ENCODE peak calls at places on chromosomes 6 and 20, in seven cellular contexts. One of them, this sample, is unnamed.

GRCh38 chr6:52981215-52981910 is 13.7 kb downstream of the GSTA4 start:
- DNase-seq in AG09309: no peak
- DNase-seq in heart left ventricle: no peak
- DNase-seq in HepG2: no peak
- DNase-seq in HFFc6: no peak
- DNase-seq in HCT116: no peak
- DNase-seq in progenitor cell of endocrine pancreas: no peak
- DNase-seq in this sample: no peak

GRCh38 chr6:159691133-159691962 is 1.7 kb downstream of the SOD2 start:
- DNase-seq in progenitor cell of endocrine pancreas: no peak
- DNase-seq in heart left ventricle: no peak
- DNase-seq in AG09309: peak
- DNase-seq in HFFc6: peak
- DNase-seq in HepG2: peak
- DNase-seq in HCT116: peak
- DNase-seq in this sample: no peak

GRCh38 chr20:61895686-61896057 is 170.0 kb downstream of the TAF4 start:
- DNase-seq in HFFc6: no peak
- DNase-seq in AG09309: no peak
- DNase-seq in heart left ventricle: no peak
- DNase-seq in HepG2: no peak
- DNase-seq in progenitor cell of endocrine pancreas: no peak
- DNase-seq in HCT116: no peak
- DNase-seq in this sample: no peak

GRCh38 chr6:168370310-168370991 is 50.9 kb upstream of the DACT2 start:
- DNase-seq in progenitor cell of endocrine pancreas: peak
- DNase-seq in heart left ventricle: peak
- DNase-seq in HFFc6: no peak
- DNase-seq in HCT116: peak
- DNase-seq in AG09309: no peak
- DNase-seq in HepG2: peak
- DNase-seq in this sample: no peak

GRCh38 chr6:14381225-14381887 is 263.8 kb downstream of the CD83 start:
- DNase-seq in heart left ventricle: no peak
- DNase-seq in progenitor cell of endocrine pancreas: no peak
- DNase-seq in AG09309: no peak
- DNase-seq in HepG2: no peak
- DNase-seq in HCT116: no peak
- DNase-seq in HFFc6: no peak
- DNase-seq in this sample: no peak

GRCh38 chr20:41499961-41500725 is 118.0 kb downstream of the CHD6 start:
- DNase-seq in HFFc6: peak
- DNase-seq in HepG2: no peak
- DNase-seq in AG09309: peak
- DNase-seq in progenitor cell of endocrine pancreas: no peak
- DNase-seq in HCT116: no peak
- DNase-seq in heart left ventricle: no peak
- DNase-seq in this sample: no peak

GRCh38 chr6:26312501-26313390 is 52.3 kb upstream of the BTN3A2 start:
- DNase-seq in HCT116: peak
- DNase-seq in AG09309: peak
- DNase-seq in HepG2: peak
- DNase-seq in heart left ventricle: peak
- DNase-seq in progenitor cell of endocrine pancreas: peak
- DNase-seq in HFFc6: peak
- DNase-seq in this sample: no peak

GRCh38 chr6:112365952-112366351 is 18.8 kb downstream of the RFPL4B start:
- DNase-seq in HCT116: no peak
- DNase-seq in HFFc6: no peak
- DNase-seq in AG09309: no peak
- DNase-seq in progenitor cell of endocrine pancreas: no peak
- DNase-seq in HepG2: no peak
- DNase-seq in heart left ventricle: no peak
- DNase-seq in this sample: no peak

GRCh38 chr6:154996841-154997311 is 1.8 kb downstream of the TIAM2 start:
- DNase-seq in heart left ventricle: no peak
- DNase-seq in HepG2: no peak
- DNase-seq in HCT116: no peak
- DNase-seq in progenitor cell of endocrine pancreas: no peak
- DNase-seq in AG09309: no peak
- DNase-seq in HFFc6: no peak
- DNase-seq in this sample: no peak

GRCh38 chr6:126267621-126268020 is 72.3 kb upstream of the CENPW start:
- DNase-seq in HepG2: no peak
- DNase-seq in heart left ventricle: no peak
- DNase-seq in HFFc6: no peak
- DNase-seq in HCT116: no peak
- DNase-seq in progenitor cell of endocrine pancreas: no peak
- DNase-seq in AG09309: no peak
- DNase-seq in this sample: no peak

GRCh38 chr6:166010136-166010535 is 157.5 kb downstream of the TBXT start:
- DNase-seq in progenitor cell of endocrine pancreas: no peak
- DNase-seq in heart left ventricle: no peak
- DNase-seq in HFFc6: no peak
- DNase-seq in HepG2: no peak
- DNase-seq in HCT116: no peak
- DNase-seq in AG09309: no peak
- DNase-seq in this sample: no peak

GRCh38 chr6:166010585-166010984 is 157.1 kb downstream of the TBXT start:
- DNase-seq in HepG2: no peak
- DNase-seq in heart left ventricle: no peak
- DNase-seq in progenitor cell of endocrine pancreas: no peak
- DNase-seq in AG09309: no peak
- DNase-seq in HFFc6: no peak
- DNase-seq in HCT116: no peak
- DNase-seq in this sample: no peak

GRCh38 chr6:166009385-166010031 is 158.1 kb downstream of the TBXT start:
- DNase-seq in HFFc6: no peak
- DNase-seq in progenitor cell of endocrine pancreas: no peak
- DNase-seq in HCT116: no peak
- DNase-seq in HepG2: no peak
- DNase-seq in heart left ventricle: no peak
- DNase-seq in AG09309: no peak
- DNase-seq in this sample: no peak

GRCh38 chr6:166007349-166008263 is 160.0 kb downstream of the TBXT start:
- DNase-seq in HFFc6: no peak
- DNase-seq in HepG2: no peak
- DNase-seq in progenitor cell of endocrine pancreas: no peak
- DNase-seq in heart left ventricle: peak
- DNase-seq in AG09309: no peak
- DNase-seq in HCT116: no peak
- DNase-seq in this sample: no peak

DNA sequence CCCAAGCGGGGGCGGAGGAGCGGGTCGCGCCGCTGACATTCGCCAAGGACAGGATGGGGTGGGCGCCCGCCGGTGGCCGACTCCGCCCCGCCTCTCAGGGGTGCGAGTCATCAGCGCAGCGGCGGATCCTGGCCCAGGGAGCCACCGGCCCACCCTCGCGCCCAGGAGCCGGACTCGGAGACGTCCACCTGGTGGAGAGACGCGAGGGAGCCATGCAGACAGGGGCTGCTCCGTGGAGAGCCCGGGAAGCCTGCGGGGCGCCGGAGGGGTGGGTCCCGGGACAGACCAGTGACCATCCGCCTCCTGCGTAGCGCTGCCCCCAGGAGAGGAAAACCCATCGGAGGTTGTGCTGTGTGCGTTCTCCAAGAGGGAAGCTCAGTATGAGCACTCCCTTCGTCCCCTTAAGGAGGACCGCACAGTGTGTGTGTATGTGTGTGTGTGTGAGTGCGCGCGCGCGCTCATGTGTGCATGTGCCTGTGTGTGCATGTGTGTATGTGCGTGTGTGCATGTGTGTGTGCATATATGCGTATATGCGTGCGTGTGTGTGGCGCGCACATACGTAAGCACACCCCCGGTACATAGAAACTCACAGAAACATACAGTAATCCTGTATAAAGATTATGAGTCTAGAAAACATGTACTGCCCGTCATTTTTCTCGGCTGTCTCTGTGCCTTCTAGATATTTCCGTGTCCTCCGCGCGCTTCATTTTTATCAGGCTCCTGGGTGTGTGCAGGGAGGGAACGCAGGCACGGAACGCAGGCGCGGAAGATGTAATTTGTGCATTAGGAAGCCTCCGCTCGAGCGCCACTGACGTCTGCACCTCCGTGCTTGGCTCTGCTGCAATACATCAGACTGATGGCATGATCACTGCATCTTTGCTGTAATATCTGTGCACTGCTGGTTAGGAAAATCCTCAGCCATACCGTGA is 158.9 kb downstream of the TBXT start:
- DNase-seq in AG09309: no peak
- DNase-seq in heart left ventricle: no peak
- DNase-seq in HFFc6: no peak
- DNase-seq in HCT116: no peak
- DNase-seq in HepG2: no peak
- DNase-seq in progenitor cell of endocrine pancreas: peak
- DNase-seq in this sample: no peak
- TF ChIP-seq CTCF in AG09309: no peak
- TF ChIP-seq CTCF in heart left ventricle: no peak
- TF ChIP-seq CTCF in HFFc6: no peak
- TF ChIP-seq CTCF in HCT116: no peak
- TF ChIP-seq CTCF in HepG2: no peak
- TF ChIP-seq CTCF in progenitor cell of endocrine pancreas: peak
- TF ChIP-seq CTCF in this sample: no peak

GRCh38 chr6:11662323-11662722 is 116.3 kb downstream of the ADTRP start:
- DNase-seq in AG09309: no peak
- DNase-seq in HFFc6: no peak
- DNase-seq in progenitor cell of endocrine pancreas: no peak
- DNase-seq in heart left ventricle: no peak
- DNase-seq in HepG2: no peak
- DNase-seq in HCT116: no peak
- DNase-seq in this sample: no peak
- TF ChIP-seq CTCF in AG09309: no peak
- TF ChIP-seq CTCF in HFFc6: no peak
- TF ChIP-seq CTCF in progenitor cell of endocrine pancreas: no peak
- TF ChIP-seq CTCF in heart left ventricle: no peak
- TF ChIP-seq CTCF in HepG2: no peak
- TF ChIP-seq CTCF in HCT116: no peak
- TF ChIP-seq CTCF in this sample: no peak

GRCh38 chr20:32240220-32240619 is 32.5 kb downstream of the POFUT1 start:
- DNase-seq in progenitor cell of endocrine pancreas: peak
- DNase-seq in HepG2: no peak
- DNase-seq in AG09309: no peak
- DNase-seq in HFFc6: no peak
- DNase-seq in heart left ventricle: no peak
- DNase-seq in HCT116: no peak
- DNase-seq in this sample: no peak
- TF ChIP-seq CTCF in progenitor cell of endocrine pancreas: peak
- TF ChIP-seq CTCF in HepG2: peak
- TF ChIP-seq CTCF in AG09309: no peak
- TF ChIP-seq CTCF in HFFc6: peak
- TF ChIP-seq CTCF in heart left ventricle: no peak
- TF ChIP-seq CTCF in HCT116: no peak
- TF ChIP-seq CTCF in this sample: peak

GRCh38 chr6:151891524-151891923 is 84.0 kb downstream of the ESR1 start:
- DNase-seq in HepG2: no peak
- DNase-seq in heart left ventricle: no peak
- DNase-seq in HFFc6: no peak
- DNase-seq in HCT116: no peak
- DNase-seq in progenitor cell of endocrine pancreas: no peak
- DNase-seq in AG09309: no peak
- DNase-seq in this sample: no peak
- TF ChIP-seq CTCF in HepG2: no peak
- TF ChIP-seq CTCF in heart left ventricle: no peak
- TF ChIP-seq CTCF in HFFc6: no peak
- TF ChIP-seq CTCF in HCT116: no peak
- TF ChIP-seq CTCF in progenitor cell of endocrine pancreas: no peak
- TF ChIP-seq CTCF in AG09309: no peak
- TF ChIP-seq CTCF in this sample: no peak

GRCh38 chr6:163777379-163777686 is 362.8 kb downstream of the QKI start:
- DNase-seq in HepG2: no peak
- DNase-seq in HCT116: no peak
- DNase-seq in HFFc6: no peak
- DNase-seq in progenitor cell of endocrine pancreas: no peak
- DNase-seq in AG09309: no peak
- DNase-seq in heart left ventricle: no peak
- DNase-seq in this sample: no peak

GRCh38 chr6:163774485-163774884 is 360.0 kb downstream of the QKI start:
- DNase-seq in heart left ventricle: no peak
- DNase-seq in HCT116: no peak
- DNase-seq in AG09309: no peak
- DNase-seq in HFFc6: no peak
- DNase-seq in HepG2: no peak
- DNase-seq in progenitor cell of endocrine pancreas: no peak
- DNase-seq in this sample: no peak

GRCh38 chr6:163776549-163777378 is 362.2 kb downstream of the QKI start:
- DNase-seq in progenitor cell of endocrine pancreas: no peak
- DNase-seq in HFFc6: no peak
- DNase-seq in AG09309: no peak
- DNase-seq in HCT116: no peak
- DNase-seq in heart left ventricle: no peak
- DNase-seq in HepG2: no peak
- DNase-seq in this sample: no peak

GRCh38 chr6:163773646-163774045 is 359.1 kb downstream of the QKI start:
- DNase-seq in progenitor cell of endocrine pancreas: no peak
- DNase-seq in AG09309: no peak
- DNase-seq in heart left ventricle: no peak
- DNase-seq in HepG2: no peak
- DNase-seq in HFFc6: no peak
- DNase-seq in HCT116: no peak
- DNase-seq in this sample: no peak

GRCh38 chr6:163775313-163775712 is 360.8 kb downstream of the QKI start:
- DNase-seq in progenitor cell of endocrine pancreas: no peak
- DNase-seq in HepG2: no peak
- DNase-seq in HCT116: no peak
- DNase-seq in HFFc6: no peak
- DNase-seq in AG09309: no peak
- DNase-seq in heart left ventricle: no peak
- DNase-seq in this sample: no peak
- TF ChIP-seq CTCF in progenitor cell of endocrine pancreas: no peak
- TF ChIP-seq CTCF in HepG2: no peak
- TF ChIP-seq CTCF in HCT116: no peak
- TF ChIP-seq CTCF in HFFc6: no peak
- TF ChIP-seq CTCF in AG09309: no peak
- TF ChIP-seq CTCF in heart left ventricle: no peak
- TF ChIP-seq CTCF in this sample: no peak